ENCODE peak calls at places on chromosomes 6 and 20, in six cellular contexts. One of them, this sample, is unnamed. For H3K27me3, the result is how much of the 10 kb centered on the place peaks cover.

GRCh38 chr20:23925789-23926525 is 46.4 kb upstream of the CST5 start:
- DNase-seq in H7: no peak
- DNase-seq in astrocyte: no peak
- DNase-seq in naive thymus-derived CD4-positive, alpha-beta T cell: no peak
- DNase-seq in BJ: no peak
- DNase-seq in CD4-positive, alpha-beta T cell: no peak
- DNase-seq in this sample: no peak

GRCh38 chr6:168496932-168497331 is 55.9 kb downstream of the SMOC2 start:
- DNase-seq in CD4-positive, alpha-beta T cell: no peak
- DNase-seq in astrocyte: no peak
- DNase-seq in H7: peak
- DNase-seq in BJ: no peak
- DNase-seq in naive thymus-derived CD4-positive, alpha-beta T cell: no peak
- DNase-seq in this sample: no peak

GRCh38 chr6:37931076-37931465 is 111.5 kb downstream of the ZFAND3 start:
- DNase-seq in CD4-positive, alpha-beta T cell: no peak
- DNase-seq in BJ: no peak
- DNase-seq in naive thymus-derived CD4-positive, alpha-beta T cell: no peak
- DNase-seq in astrocyte: no peak
- DNase-seq in H7: no peak
- DNase-seq in this sample: no peak

GRCh38 chr6:14305629-14306028 is 188.1 kb downstream of the CD83 start:
- DNase-seq in naive thymus-derived CD4-positive, alpha-beta T cell: no peak
- DNase-seq in astrocyte: no peak
- DNase-seq in BJ: no peak
- DNase-seq in H7: no peak
- DNase-seq in CD4-positive, alpha-beta T cell: no peak
- DNase-seq in this sample: no peak

GRCh38 chr6:137277971-137278602 is 58.9 kb upstream of the IFNGR1 start:
- DNase-seq in H7: peak
- DNase-seq in astrocyte: peak
- DNase-seq in BJ: peak
- DNase-seq in CD4-positive, alpha-beta T cell: no peak
- DNase-seq in naive thymus-derived CD4-positive, alpha-beta T cell: no peak
- DNase-seq in this sample: peak

GRCh38 chr6:152893187-152893586 is 89.7 kb downstream of the FBXO5 start:
- DNase-seq in CD4-positive, alpha-beta T cell: no peak
- DNase-seq in H7: no peak
- DNase-seq in naive thymus-derived CD4-positive, alpha-beta T cell: no peak
- DNase-seq in astrocyte: no peak
- DNase-seq in BJ: no peak
- DNase-seq in this sample: no peak

GRCh38 chr6:89475634-89476033 is 42.7 kb downstream of the ANKRD6 start:
- DNase-seq in astrocyte: peak
- DNase-seq in naive thymus-derived CD4-positive, alpha-beta T cell: no peak
- DNase-seq in CD4-positive, alpha-beta T cell: no peak
- DNase-seq in H7: no peak
- DNase-seq in BJ: no peak
- DNase-seq in this sample: no peak

GRCh38 chr6:46410330-46410953 is 80.8 kb downstream of the RCAN2 start:
- DNase-seq in CD4-positive, alpha-beta T cell: no peak
- DNase-seq in naive thymus-derived CD4-positive, alpha-beta T cell: peak
- DNase-seq in H7: peak
- DNase-seq in BJ: no peak
- DNase-seq in astrocyte: peak
- DNase-seq in this sample: peak

GRCh38 chr20:61254881-61255589 is 3.0 kb downstream of the CDH4 start:
- DNase-seq in BJ: no peak
- DNase-seq in naive thymus-derived CD4-positive, alpha-beta T cell: no peak
- DNase-seq in CD4-positive, alpha-beta T cell: no peak
- DNase-seq in astrocyte: peak
- DNase-seq in H7: no peak
- DNase-seq in this sample: no peak

GRCh38 chr6:56693988-56694387 is 51.3 kb upstream of the DST start:
- DNase-seq in astrocyte: peak
- DNase-seq in naive thymus-derived CD4-positive, alpha-beta T cell: no peak
- DNase-seq in BJ: no peak
- DNase-seq in CD4-positive, alpha-beta T cell: no peak
- DNase-seq in H7: no peak
- DNase-seq in this sample: no peak

GRCh38 chr6:169224185-169224695 is 29.4 kb downstream of the THBS2 start:
- DNase-seq in astrocyte: peak
- DNase-seq in BJ: no peak
- DNase-seq in H7: peak
- DNase-seq in naive thymus-derived CD4-positive, alpha-beta T cell: no peak
- DNase-seq in CD4-positive, alpha-beta T cell: no peak
- DNase-seq in this sample: no peak

GRCh38 chr6:96075826-96076225 is 60.1 kb downstream of the FUT9 start:
- DNase-seq in CD4-positive, alpha-beta T cell: no peak
- DNase-seq in H7: no peak
- DNase-seq in naive thymus-derived CD4-positive, alpha-beta T cell: no peak
- DNase-seq in astrocyte: peak
- DNase-seq in BJ: no peak
- DNase-seq in this sample: no peak

DNA sequence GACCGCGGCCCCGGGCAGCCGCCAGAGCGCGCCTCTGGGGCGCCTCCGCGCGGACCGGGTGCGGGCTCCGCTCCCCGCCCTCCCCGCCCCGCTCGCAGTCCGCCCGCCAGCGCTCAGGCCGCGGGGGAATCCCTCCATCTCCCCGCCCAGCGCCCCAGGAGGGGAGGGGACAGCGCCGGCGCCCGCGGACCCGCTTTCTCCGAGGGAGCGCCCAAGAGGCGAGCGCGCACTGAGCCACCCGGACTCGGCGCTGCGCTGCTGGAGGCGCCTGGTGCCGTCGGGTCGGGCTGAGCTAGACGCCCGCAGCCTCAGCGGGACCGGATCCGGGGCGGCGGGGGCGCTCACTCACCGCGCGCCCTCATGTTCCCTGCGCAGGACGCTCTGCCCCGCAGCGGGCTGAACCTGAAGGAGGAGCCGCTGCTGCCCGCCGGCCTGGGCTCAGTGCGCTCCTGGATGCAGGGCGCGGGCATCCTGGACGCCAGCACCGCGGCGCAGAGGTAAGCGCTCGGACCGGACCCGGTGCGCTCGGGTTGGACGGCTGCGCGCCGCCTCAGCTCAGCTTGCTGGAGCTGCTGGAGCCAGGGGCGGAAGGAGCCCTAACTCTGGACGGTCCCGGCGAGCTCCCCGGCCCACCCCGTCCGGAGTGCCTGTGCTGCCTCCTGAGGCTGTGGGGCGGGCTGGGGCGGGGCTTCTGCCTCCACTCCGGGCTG is 861 bp downstream of the EBF4 start:
- DNase-seq in astrocyte: no peak
- DNase-seq in CD4-positive, alpha-beta T cell: peak
- DNase-seq in H7: peak
- DNase-seq in naive thymus-derived CD4-positive, alpha-beta T cell: peak
- DNase-seq in BJ: no peak
- DNase-seq in this sample: peak
- H3K27me3 ChIP-seq in astrocyte: under half
- H3K27me3 ChIP-seq in CD4-positive, alpha-beta T cell: under half
- H3K27me3 ChIP-seq in H7: half or more
- H3K27me3 ChIP-seq in naive thymus-derived CD4-positive, alpha-beta T cell: under half
- H3K27me3 ChIP-seq in BJ: under half
- H3K27me3 ChIP-seq in this sample: half or more

GRCh38 chr20:63740070-63740500 is 509 bp downstream of the SLC2A4RG start:
- DNase-seq in astrocyte: no peak
- DNase-seq in H7: peak
- DNase-seq in BJ: no peak
- DNase-seq in naive thymus-derived CD4-positive, alpha-beta T cell: peak
- DNase-seq in CD4-positive, alpha-beta T cell: peak
- DNase-seq in this sample: peak

GRCh38 chr20:63738687-63739128 is 868 bp upstream of the SLC2A4RG start:
- DNase-seq in naive thymus-derived CD4-positive, alpha-beta T cell: peak
- DNase-seq in BJ: no peak
- DNase-seq in H7: no peak
- DNase-seq in astrocyte: no peak
- DNase-seq in CD4-positive, alpha-beta T cell: peak
- DNase-seq in this sample: peak

GRCh38 chr20:63740501-63741353 is 1.2 kb downstream of the SLC2A4RG start:
- DNase-seq in BJ: peak
- DNase-seq in naive thymus-derived CD4-positive, alpha-beta T cell: peak
- DNase-seq in H7: peak
- DNase-seq in astrocyte: peak
- DNase-seq in CD4-positive, alpha-beta T cell: peak
- DNase-seq in this sample: peak

GRCh38 chr20:63737940-63738686 is 1.5 kb upstream of the SLC2A4RG start:
- DNase-seq in BJ: no peak
- DNase-seq in H7: peak
- DNase-seq in CD4-positive, alpha-beta T cell: peak
- DNase-seq in naive thymus-derived CD4-positive, alpha-beta T cell: no peak
- DNase-seq in astrocyte: no peak
- DNase-seq in this sample: peak

DNA sequence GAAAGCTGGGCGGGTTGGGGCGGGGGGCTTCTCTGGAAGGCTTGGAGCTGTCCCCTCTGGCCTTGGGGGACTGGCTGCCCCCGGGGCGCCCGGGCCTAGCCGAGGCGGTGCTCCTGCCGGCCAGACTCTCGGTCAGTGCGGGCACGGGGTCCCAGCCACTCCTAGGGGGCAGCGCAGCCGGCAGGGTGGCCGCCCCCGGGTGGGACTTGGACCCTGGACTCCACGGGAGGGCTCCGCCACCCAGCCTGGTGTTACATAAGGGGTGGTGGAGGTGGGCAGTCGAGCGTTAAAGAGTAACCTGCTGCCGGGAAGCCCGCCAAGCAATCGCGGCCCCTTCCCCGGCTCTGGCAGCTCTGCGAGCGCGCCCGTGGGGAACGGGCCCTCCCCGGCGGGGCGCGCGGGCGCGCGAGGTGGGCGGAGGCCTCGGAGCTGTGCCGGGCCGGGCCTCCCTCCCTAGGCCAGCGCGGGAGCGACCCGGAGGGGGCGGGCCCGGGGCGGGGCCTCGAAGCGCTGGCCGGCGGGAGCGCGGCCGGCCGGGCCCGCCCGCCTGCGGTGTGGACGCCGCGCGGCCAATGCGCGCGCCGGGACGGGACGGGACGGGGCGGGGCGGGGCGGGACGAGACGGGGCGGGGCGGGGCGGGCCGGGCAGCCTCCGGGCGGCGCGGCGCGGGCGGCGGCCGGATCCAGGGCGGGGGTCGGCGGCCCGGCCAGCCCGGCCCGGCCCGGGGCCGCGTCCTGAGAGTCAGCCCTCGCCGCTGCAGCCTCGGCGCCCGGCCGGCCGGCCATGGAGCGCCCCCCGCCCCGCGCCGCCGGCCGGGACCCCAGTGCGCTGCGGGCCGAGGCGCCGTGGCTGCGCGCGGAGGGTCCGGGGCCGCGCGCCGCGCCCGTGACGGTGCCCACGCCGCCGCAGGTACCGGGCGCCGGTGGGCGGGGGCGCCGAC is at the start of gene SLC2A4RG:
- DNase-seq in CD4-positive, alpha-beta T cell: peak
- DNase-seq in astrocyte: peak
- DNase-seq in BJ: no peak
- DNase-seq in naive thymus-derived CD4-positive, alpha-beta T cell: peak
- DNase-seq in H7: peak
- DNase-seq in this sample: peak
- H3K27me3 ChIP-seq in CD4-positive, alpha-beta T cell: under half
- H3K27me3 ChIP-seq in astrocyte: under half
- H3K27me3 ChIP-seq in BJ: under half
- H3K27me3 ChIP-seq in naive thymus-derived CD4-positive, alpha-beta T cell: under half
- H3K27me3 ChIP-seq in H7: under half
- H3K27me3 ChIP-seq in this sample: under half

GRCh38 chr6:30843611-30843998 is 40.7 kb upstream of the DDR1 start:
- DNase-seq in astrocyte: no peak
- DNase-seq in CD4-positive, alpha-beta T cell: no peak
- DNase-seq in naive thymus-derived CD4-positive, alpha-beta T cell: no peak
- DNase-seq in BJ: no peak
- DNase-seq in H7: no peak
- DNase-seq in this sample: no peak

GRCh38 chr6:30841644-30842504 is 42.4 kb upstream of the DDR1 start:
- DNase-seq in astrocyte: peak
- DNase-seq in CD4-positive, alpha-beta T cell: no peak
- DNase-seq in H7: no peak
- DNase-seq in naive thymus-derived CD4-positive, alpha-beta T cell: no peak
- DNase-seq in BJ: no peak
- DNase-seq in this sample: no peak

GRCh38 chr6:30840922-30841643 is 43.2 kb upstream of the DDR1 start:
- DNase-seq in CD4-positive, alpha-beta T cell: no peak
- DNase-seq in astrocyte: no peak
- DNase-seq in naive thymus-derived CD4-positive, alpha-beta T cell: no peak
- DNase-seq in H7: no peak
- DNase-seq in BJ: no peak
- DNase-seq in this sample: no peak

GRCh38 chr6:30844118-30844535 is 40.2 kb upstream of the DDR1 start:
- DNase-seq in naive thymus-derived CD4-positive, alpha-beta T cell: no peak
- DNase-seq in BJ: no peak
- DNase-seq in CD4-positive, alpha-beta T cell: no peak
- DNase-seq in H7: no peak
- DNase-seq in astrocyte: peak
- DNase-seq in this sample: peak

DNA sequence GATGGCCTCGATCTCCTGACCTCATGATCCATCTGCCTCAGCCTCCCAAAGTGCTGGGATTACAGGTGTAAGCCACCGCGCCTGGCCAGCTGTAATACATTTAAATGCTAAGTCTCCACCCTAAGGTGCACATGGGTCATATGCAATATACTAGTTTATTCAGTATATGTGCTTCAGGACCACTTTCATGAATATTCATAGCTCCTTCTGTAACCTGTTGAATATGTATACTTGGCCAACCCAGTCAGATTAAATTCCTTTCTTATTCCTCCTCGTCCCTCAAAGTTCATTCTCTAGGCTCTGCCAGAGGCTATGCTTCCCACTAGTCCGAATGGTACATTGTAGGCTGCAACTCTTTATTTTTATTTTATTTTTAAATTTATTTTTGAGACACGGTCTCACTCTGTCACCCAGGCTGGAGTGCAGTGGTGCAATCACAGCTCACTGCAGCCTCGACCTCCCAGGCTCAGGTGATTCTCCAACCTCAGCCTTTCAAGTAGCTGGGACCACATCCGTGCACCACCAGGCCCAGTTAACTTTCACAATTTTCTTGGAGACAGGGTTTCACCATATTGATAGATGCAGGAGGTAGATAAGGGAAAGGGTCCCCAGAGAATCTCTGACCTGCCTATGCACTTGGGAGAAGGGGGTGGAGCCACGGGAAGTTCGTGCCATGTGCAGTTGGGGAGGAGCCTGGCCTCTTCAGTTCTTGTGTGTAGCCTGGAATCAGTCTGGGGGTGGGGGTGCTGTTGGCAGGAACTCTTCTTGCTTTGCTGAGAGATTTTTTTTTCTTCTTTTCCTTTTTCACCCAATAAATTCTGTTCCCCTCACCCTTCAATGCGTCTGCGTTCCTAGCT is 41.3 kb upstream of the DDR1 start:
- DNase-seq in H7: no peak
- DNase-seq in CD4-positive, alpha-beta T cell: no peak
- DNase-seq in naive thymus-derived CD4-positive, alpha-beta T cell: no peak
- DNase-seq in BJ: no peak
- DNase-seq in astrocyte: no peak
- DNase-seq in this sample: no peak
- H3K27me3 ChIP-seq in H7: under half
- H3K27me3 ChIP-seq in CD4-positive, alpha-beta T cell: under half
- H3K27me3 ChIP-seq in naive thymus-derived CD4-positive, alpha-beta T cell: under half
- H3K27me3 ChIP-seq in BJ: under half
- H3K27me3 ChIP-seq in astrocyte: under half
- H3K27me3 ChIP-seq in this sample: under half

DNA sequence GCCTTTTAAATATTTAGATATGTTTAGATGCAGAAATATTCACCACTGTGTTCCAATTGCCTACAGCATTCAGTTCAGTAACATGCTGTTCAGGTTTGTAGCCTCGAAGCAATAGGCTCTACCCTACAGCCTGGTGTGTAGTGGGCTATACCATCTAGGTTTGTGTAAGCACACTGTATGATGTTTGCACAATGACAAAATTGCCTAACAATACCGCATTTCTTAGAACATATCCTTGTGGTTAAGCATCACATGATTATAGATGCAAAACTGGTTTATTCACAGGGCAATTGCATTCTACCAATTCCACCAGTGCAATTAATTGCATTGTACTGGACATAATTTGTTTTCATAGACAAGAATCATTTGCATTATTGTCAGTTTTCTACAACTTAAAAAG is 7.9 kb upstream of the SLC22A16 start:
- DNase-seq in H7: no peak
- DNase-seq in astrocyte: no peak
- DNase-seq in BJ: no peak
- DNase-seq in CD4-positive, alpha-beta T cell: no peak
- DNase-seq in naive thymus-derived CD4-positive, alpha-beta T cell: no peak
- DNase-seq in this sample: no peak
- H3K27me3 ChIP-seq in H7: under half
- H3K27me3 ChIP-seq in astrocyte: under half
- H3K27me3 ChIP-seq in BJ: under half
- H3K27me3 ChIP-seq in CD4-positive, alpha-beta T cell: under half
- H3K27me3 ChIP-seq in naive thymus-derived CD4-positive, alpha-beta T cell: under half
- H3K27me3 ChIP-seq in this sample: under half

This sample was measured in neural progenitor cell.